ENCODE peak calls at places on chromosomes 12 and 14, in seven cellular contexts. P is neural progenitor cell, Q is substantia nigra, H is mammary epithelial cell, Z is transverse colon, E is heart right ventricle, M is brain microvascular endothelial cell. S is an unnamed sample.

GRCh38 chr12:7638764-7639570 is 26.7 kb downstream of the APOBEC1 start:
- DNase-seq in E (peak; percentile 23), Z (peak; percentile 75), M (peak; percentile 80), P (peak; percentile 96), H (peak; percentile 61), Q (peak; percentile 53), S (peak; percentile 86)

GRCh38 chr12:128807161-128807724 is 16.5 kb downstream of the SLC15A4 start:
- DNase-seq in M (no peak), P (no peak), Z (no peak), H (no peak), E (no peak), Q (no peak), S (peak; percentile 48)

GRCh38 chr12:26614217-26614616 is 218.8 kb downstream of the ITPR2 start:
- DNase-seq in M (no peak), Z (peak; percentile 14), H (no peak), E (peak; percentile 25), Q (peak; percentile 24), P (peak; percentile 53), S (no peak)

GRCh38 chr12:13234045-13234641 is 37.6 kb downstream of the EMP1 start:
- DNase-seq in M (peak; percentile 71), P (peak; percentile 66), E (no peak), H (peak; percentile 55), Z (peak; percentile 48), Q (no peak), S (no peak)

GRCh38 chr12:122421263-122421814 is 1.1 kb downstream of the CLIP1 start:
- DNase-seq in Z (peak; percentile 52), Q (peak; percentile 15), M (peak; percentile 26), P (no peak), H (peak; percentile 75), E (peak; percentile 28), S (peak; percentile 85)

GRCh38 chr14:92997343-92998061 is 74.6 kb downstream of the CHGA start:
- DNase-seq in Q (no peak), H (no peak), P (no peak), E (peak; percentile 16), Z (no peak), M (no peak), S (no peak)

GRCh38 chr12:47818701-47819543 is 781 bp downstream of the HDAC7 start:
- DNase-seq in H (no peak), Z (peak; percentile 77), M (no peak), Q (peak; percentile 64), P (peak; percentile 85), E (peak; percentile 83), S (peak; percentile 85)

GRCh38 chr14:35504260-35504659 is 29.7 kb upstream of the INSM2 start:
- DNase-seq in Q (no peak), E (no peak), H (no peak), M (no peak), Z (no peak), P (no peak), S (no peak)

GRCh38 chr12:106274012-106274411 is 26.2 kb upstream of the CKAP4 start:
- DNase-seq in E (no peak), H (no peak), Q (no peak), P (no peak), M (no peak), Z (no peak), S (no peak)

GRCh38 chr12:57142121-57142520 is 5.3 kb downstream of the LRP1-AS start:
- DNase-seq in H (no peak), Q (no peak), P (no peak), M (no peak), Z (no peak), E (no peak), S (no peak)

GRCh38 chr12:49944046-49944445 is 6.5 kb upstream of the AQP2 start:
- DNase-seq in M (no peak), Q (no peak), Z (no peak), H (no peak), P (no peak), E (no peak), S (no peak)

GRCh38 chr12:108826115-108826806 is 31.1 kb downstream of the SSH1 start:
- DNase-seq in Z (peak; percentile 32), M (peak; percentile 96), E (peak; percentile 45), H (no peak), P (no peak), Q (peak; percentile 31), S (peak; percentile 88)

GRCh38 chr14:25340882-25341281 is 290.9 kb upstream of the STXBP6 start:
- DNase-seq in Z (no peak), P (no peak), Q (no peak), E (no peak), M (no peak), H (no peak), S (no peak)

GRCh38 chr12:101642115-101643067 is 47.6 kb downstream of the MYBPC1 start:
- DNase-seq in E (no peak), M (no peak), Z (peak; percentile 18), H (no peak), P (peak; percentile 69), Q (no peak), S (no peak)

GRCh38 chr14:101250336-101250947 is 310.9 kb upstream of the DIO3 start:
- DNase-seq in P (no peak), M (no peak), H (no peak), Q (no peak), Z (no peak), E (no peak), S (no peak)

GRCh38 chr12:112995008-112995407 is 16.7 kb downstream of the OAS2 start:
- DNase-seq in H (no peak), Q (no peak), P (no peak), M (no peak), Z (no peak), E (no peak), S (no peak)

GRCh38 chr12:96260644-96261043 is 66.5 kb downstream of the ELK3 start:
- DNase-seq in M (no peak), H (no peak), E (no peak), Z (no peak), P (no peak), Q (no peak), S (no peak)

GRCh38 chr12:129203456-129203855 is 350.2 kb downstream of the GLT1D1 start:
- DNase-seq in Q (no peak), H (no peak), P (no peak), E (no peak), Z (no peak), M (no peak), S (no peak)

GRCh38 chr14:73662439-73663056 is 17.8 kb downstream of the DNAL1 start:
- DNase-seq in P (peak; percentile 15), M (peak; percentile 90), Z (no peak), H (peak; percentile 95), Q (no peak), E (no peak), S (no peak)

GRCh38 chr14:92603309-92604257 is 90.0 kb downstream of the RIN3 start:
- DNase-seq in E (peak; percentile 37), P (peak; percentile 52), Q (peak; percentile 14), H (peak; percentile 51), M (peak; percentile 64), Z (peak; percentile 43), S (peak; percentile 93)

GRCh38 chr14:58638231-58639205 is 756 bp downstream of the DACT1 start:
- DNase-seq in P (peak; percentile 70), E (peak; percentile 24), Q (peak; percentile 16), M (no peak), H (peak; percentile 28), Z (peak; percentile 15), S (peak; percentile 66)

GRCh38 chr14:64515053-64515452 is 10.5 kb downstream of the ZBTB1 start:
- DNase-seq in Q (no peak), H (no peak), E (no peak), Z (no peak), M (no peak), P (no peak), S (no peak)

GRCh38 chr12:76282744-76283143 is 65.5 kb downstream of the BBS10 start:
- DNase-seq in Z (no peak), H (no peak), E (no peak), M (no peak), Q (no peak), P (no peak), S (no peak)

GRCh38 chr12:76288218-76288617 is 60.0 kb downstream of the BBS10 start:
- DNase-seq in H (no peak), Z (no peak), P (no peak), E (no peak), M (no peak), Q (no peak), S (no peak)

GRCh38 chr12:76284816-76285750 is 63.1 kb downstream of the BBS10 start:
- DNase-seq in M (peak; percentile 20), H (no peak), Q (no peak), E (no peak), P (no peak), Z (no peak), S (no peak)
- H3K27ac ChIP-seq in M (no peak overlapping the region), H (no peak overlapping the region), Q (no peak overlapping the region), E (no peak overlapping the region), P (no peak overlapping the region), Z (no peak overlapping the region), S (no peak overlapping the region)

GRCh38 chr12:131093971-131094830 is 140.5 kb downstream of the ADGRD1 start:
- DNase-seq in E (peak; percentile 6), H (no peak), P (no peak), M (no peak), Q (no peak), Z (peak; percentile 4), S (peak; percentile 46)
- H3K27ac ChIP-seq in E (no peak overlapping the region), H (no peak overlapping the region), P (no peak overlapping the region), M (no peak overlapping the region), Q (no peak overlapping the region), Z (no peak overlapping the region), S (no peak overlapping the region)

GRCh38 chr14:88129306-88130056 is 124.5 kb downstream of the GPR65 start:
- DNase-seq in M (peak; percentile 35), Q (no peak), Z (no peak), H (no peak), E (no peak), P (no peak), S (no peak)

GRCh38 chr14:88128811-88129210 is 123.9 kb downstream of the GPR65 start:
- DNase-seq in P (no peak), M (no peak), Z (peak; percentile 14), H (no peak), E (no peak), Q (no peak), S (no peak)

GRCh38 chr14:88130057-88130432 is 125.1 kb downstream of the GPR65 start:
- DNase-seq in H (no peak), P (no peak), Z (no peak), M (no peak), Q (no peak), E (no peak), S (no peak)
- H3K27ac ChIP-seq in H (no peak overlapping the region), P (no peak overlapping the region), Z (peak overlapping the region; percentile 50), M (no peak overlapping the region), Q (no peak overlapping the region), E (peak overlapping the region; percentile 42), S (peak overlapping the region; percentile 25)

GRCh38 chr14:91327201-91327600 is 82.7 kb upstream of the GPR68 start:
- DNase-seq in Q (no peak), P (no peak), E (no peak), Z (no peak), M (no peak), H (no peak), S (no peak)

GRCh38 chr14:91327661-91328312 is 83.3 kb upstream of the GPR68 start:
- DNase-seq in Z (no peak), M (no peak), P (no peak), H (no peak), Q (no peak), E (no peak), S (no peak)

GRCh38 chr14:91324606-91324950 is 80.1 kb upstream of the GPR68 start:
- DNase-seq in E (no peak), Z (no peak), M (no peak), H (no peak), Q (no peak), P (no peak), S (no peak)

GRCh38 chr14:91325211-91325610 is 80.7 kb upstream of the GPR68 start:
- DNase-seq in Q (no peak), Z (no peak), H (no peak), P (no peak), E (no peak), M (no peak), S (no peak)

GRCh38 chr14:91326514-91326832 is 82.0 kb upstream of the GPR68 start:
- DNase-seq in H (no peak), P (no peak), E (no peak), Z (no peak), M (no peak), Q (no peak), S (no peak)
- H3K27ac ChIP-seq in H (no peak overlapping the region), P (no peak overlapping the region), E (peak overlapping the region; percentile 26), Z (no peak overlapping the region), M (no peak overlapping the region), Q (no peak overlapping the region), S (no peak overlapping the region)

S was measured in sigmoid colon.